ENCODE peak calls at places on chromosomes 1 and 21, in ten cellular contexts. B, X, R, P, K, I, M, Z, Q and F are unnamed samples.
A peak's percentile ranks its signal among the peaks of the same experiment; 100 is the strongest.

GRCh38 chr1:44239337-44239960 is 26.2 kb downstream of the DMAP1 start:
- DNase-seq in B (peak; percentile 49), X (no peak), R (peak; percentile 70), P (peak; percentile 74), K (peak; percentile 14), I (no peak), M (peak; percentile 31), Z (peak; percentile 29), Q (no peak), F (no peak)

GRCh38 chr1:98929456-98929855 is 75.2 kb downstream of the PLPPR5 start:
- DNase-seq in B (no peak), X (no peak), R (no peak), P (no peak), K (no peak), I (no peak), M (no peak), Z (no peak), Q (no peak), F (no peak)

GRCh38 chr1:169511339-169512028 is 25.7 kb upstream of the SLC19A2 start:
- DNase-seq in B (peak; percentile 8), X (no peak), R (no peak), P (no peak), K (peak; percentile 73), I (no peak), M (no peak), Z (peak; percentile 91), Q (no peak), F (no peak)

GRCh38 chr1:198123146-198123545 is 33.7 kb upstream of the NEK7 start:
- DNase-seq in B (no peak), X (no peak), R (no peak), P (no peak), K (no peak), I (no peak), M (no peak), Z (peak; percentile 94), Q (no peak), F (no peak)

GRCh38 chr1:15201849-15202551 is 45.0 kb upstream of the FHAD1 start:
- DNase-seq in B (no peak), X (no peak), R (peak; percentile 63), P (no peak), K (no peak), I (no peak), M (no peak), Z (no peak), Q (no peak), F (no peak)

GRCh38 chr1:150066838-150067183 is 765 bp upstream of the VPS45 start:
- DNase-seq in B (peak; percentile 56), X (peak; percentile 23), R (peak; percentile 68), P (peak; percentile 79), K (no peak), I (peak; percentile 47), M (peak; percentile 55), Z (no peak), Q (no peak), F (no peak)

GRCh38 chr21:37636152-37636860 is 269.7 kb downstream of the DYRK1A start:
- DNase-seq in B (no peak), X (no peak), R (peak; percentile 66), P (no peak), K (no peak), I (no peak), M (no peak), Z (peak; percentile 73), Q (no peak), F (no peak)

GRCh38 chr1:218346391-218347204 is 1.5 kb downstream of the TGFB2 start:
- DNase-seq in B (peak; percentile 38), X (no peak), R (peak; percentile 20), P (peak; percentile 43), K (peak; percentile 26), I (no peak), M (no peak), Z (peak; percentile 58), Q (no peak), F (no peak)

GRCh38 chr21:34974162-34974981 is 74.7 kb downstream of the RUNX1 start:
- DNase-seq in B (no peak), X (peak; percentile 81), R (peak; percentile 34), P (no peak), K (no peak), I (no peak), M (no peak), Z (no peak), Q (no peak), F (no peak)

GRCh38 chr1:170707959-170708666 is 44.2 kb downstream of the PRRX1 start:
- DNase-seq in B (no peak), X (no peak), R (no peak), P (no peak), K (no peak), I (no peak), M (no peak), Z (peak; percentile 99), Q (no peak), F (no peak)

GRCh38 chr1:63223426-63223825 is 98.9 kb upstream of the FOXD3 start:
- DNase-seq in B (no peak), X (no peak), R (no peak), P (no peak), K (no peak), I (no peak), M (no peak), Z (no peak), Q (no peak), F (no peak)

GRCh38 chr1:19700046-19700777 is 35.5 kb downstream of the HTR6 start:
- DNase-seq in B (no peak), X (no peak), R (no peak), P (no peak), K (no peak), I (no peak), M (no peak), Z (no peak), Q (no peak), F (no peak)

DNA sequence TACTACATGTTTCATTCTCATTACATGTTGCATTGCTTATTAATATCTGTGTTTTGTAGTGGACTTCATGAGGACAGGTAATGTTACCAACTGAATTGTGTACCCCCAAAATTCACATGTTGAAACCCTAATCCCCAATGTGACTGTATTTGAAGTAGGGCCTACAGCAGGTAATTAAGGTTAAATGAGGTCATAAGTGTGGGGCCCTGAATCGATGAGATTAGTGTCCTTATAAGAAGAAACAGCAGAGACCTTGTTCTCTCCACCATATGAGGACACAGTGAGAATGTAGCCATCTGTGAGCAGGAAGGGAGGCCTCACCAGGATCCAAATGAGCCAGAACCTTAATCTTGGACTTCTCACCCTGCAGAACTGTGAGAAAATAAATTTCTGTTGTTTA is 15.0 kb upstream of the IFNAR1 start:
- DNase-seq in B (no peak), X (no peak), R (no peak), P (no peak), K (no peak), I (no peak), M (no peak), Z (no peak), Q (no peak), F (no peak)
- H3K9me3 ChIP-seq in B (peaks cover 10% of the 10 kb centered on the region), X (no peaks in the 10 kb centered on the region), R (no peaks in the 10 kb centered on the region), P (peaks cover 8% of the 10 kb centered on the region), K (no peaks in the 10 kb centered on the region), I (peaks cover 12% of the 10 kb centered on the region), M (no peaks in the 10 kb centered on the region), Z (no peaks in the 10 kb centered on the region), Q (no peaks in the 10 kb centered on the region), F (no peaks in the 10 kb centered on the region)

DNA sequence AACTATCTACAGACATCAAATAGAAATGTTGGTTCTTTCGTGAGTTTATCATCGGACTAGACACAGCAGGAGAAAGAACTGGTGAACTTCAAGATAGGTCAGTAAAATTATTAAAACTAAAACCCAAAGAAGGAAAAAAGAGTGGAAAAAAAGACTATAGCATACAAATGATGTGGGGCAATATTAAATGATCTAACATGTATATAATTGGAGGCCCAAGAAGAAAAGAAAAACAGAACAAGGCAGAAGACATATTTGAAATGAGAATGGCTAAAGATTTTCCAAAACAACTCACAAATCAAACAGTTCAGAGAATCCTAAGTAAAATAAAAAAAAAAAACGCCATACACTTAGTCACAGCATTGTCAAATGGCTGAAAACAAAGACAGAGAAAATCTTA is 101.8 kb downstream of the PCNX2 start:
- DNase-seq in B (no peak), X (no peak), R (no peak), P (no peak), K (no peak), I (no peak), M (no peak), Z (no peak), Q (no peak), F (no peak)
- H3K27ac ChIP-seq in B (no peak overlapping the region), X (no peak overlapping the region), R (no peak overlapping the region), P (no peak overlapping the region), K (no peak overlapping the region), I (no peak overlapping the region), M (no peak overlapping the region), Z (no peak overlapping the region), Q (no peak overlapping the region), F (no peak overlapping the region)

DNA sequence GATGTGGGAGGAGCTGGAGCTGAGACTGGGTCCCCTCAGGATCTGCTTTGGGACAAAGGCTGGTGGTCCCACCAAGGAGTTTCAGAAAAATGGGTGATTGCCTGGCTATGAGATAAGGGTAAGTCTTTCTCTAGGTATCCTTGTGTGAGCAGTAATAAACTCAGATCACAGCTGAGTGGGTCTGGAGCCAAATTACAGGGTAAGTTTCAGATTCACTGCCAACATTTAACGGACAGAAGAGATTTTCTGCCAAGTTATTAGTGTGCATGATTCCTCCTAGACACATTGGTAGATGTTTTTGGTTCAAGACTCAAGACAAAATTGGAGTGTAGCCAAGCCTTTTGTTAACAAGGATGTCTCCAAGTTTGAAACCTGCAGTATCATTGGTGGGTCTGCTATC is 7.5 kb downstream of the CD1B start:
- DNase-seq in B (no peak), X (no peak), R (no peak), P (no peak), K (no peak), I (no peak), M (no peak), Z (no peak), Q (no peak), F (no peak)
- H3K9me3 ChIP-seq in B (peaks cover 4% of the 10 kb centered on the region), X (no peaks in the 10 kb centered on the region), R (no peaks in the 10 kb centered on the region), P (no peaks in the 10 kb centered on the region), K (no peaks in the 10 kb centered on the region), I (peaks cover 11% of the 10 kb centered on the region), M (peaks cover 5% of the 10 kb centered on the region), Z (no peaks in the 10 kb centered on the region), Q (no peaks in the 10 kb centered on the region), F (no peaks in the 10 kb centered on the region)

GRCh38 chr1:160167056-160167455 is 15.7 kb downstream of the ATP1A4 start:
- DNase-seq in B (no peak), X (no peak), R (no peak), P (no peak), K (no peak), I (no peak), M (no peak), Z (no peak), Q (no peak), F (no peak)

GRCh38 chr1:160168609-160169369 is 17.4 kb downstream of the ATP1A4 start:
- DNase-seq in B (no peak), X (no peak), R (no peak), P (peak; percentile 76), K (no peak), I (no peak), M (no peak), Z (peak; percentile 37), Q (no peak), F (no peak)

GRCh38 chr1:160168016-160168415 is 16.6 kb downstream of the ATP1A4 start:
- DNase-seq in B (no peak), X (no peak), R (no peak), P (no peak), K (no peak), I (no peak), M (no peak), Z (no peak), Q (no peak), F (no peak)

GRCh38 chr1:160167580-160167979 is 16.2 kb downstream of the ATP1A4 start:
- DNase-seq in B (no peak), X (no peak), R (no peak), P (no peak), K (no peak), I (no peak), M (no peak), Z (peak; percentile 11), Q (no peak), F (no peak)

GRCh38 chr1:160166459-160166858 is 15.1 kb downstream of the ATP1A4 start:
- DNase-seq in B (no peak), X (no peak), R (no peak), P (no peak), K (no peak), I (no peak), M (no peak), Z (no peak), Q (no peak), F (no peak)
- H3K27ac ChIP-seq in B (no peak overlapping the region), X (no peak overlapping the region), R (no peak overlapping the region), P (no peak overlapping the region), K (no peak overlapping the region), I (no peak overlapping the region), M (no peak overlapping the region), Z (no peak overlapping the region), Q (no peak overlapping the region), F (no peak overlapping the region)